ENCODE peak calls at places on chromosomes 11 and 22, in eight cellular contexts. H, Q, P, V, F, G, Z and D are unnamed samples.

GRCh38 chr11:15667127-15667725 is 552.5 kb downstream of the INSC start:
- DNase-seq in H (no peak), Q (no peak), P (no peak), V (no peak), F (no peak), G (no peak), Z (no peak), D (no peak)

GRCh38 chr11:84673753-84674152 is 953.4 kb downstream of the DLG2 start:
- DNase-seq in H (no peak), Q (peak; percentile 1), P (no peak), V (no peak), F (no peak), G (no peak), Z (no peak), D (peak; percentile 3)

GRCh38 chr11:46611526-46612304 is 5.3 kb downstream of the HARBI1 start:
- DNase-seq in H (no peak), Q (no peak), P (no peak), V (no peak), F (no peak), G (no peak), Z (no peak), D (no peak)

GRCh38 chr22:32411388-32411787 is 659 bp downstream of the RTCB start:
- DNase-seq in H (no peak), Q (peak; percentile 15), P (no peak), V (no peak), F (no peak), G (no peak), Z (no peak), D (peak; percentile 14)

GRCh38 chr11:111176603-111177002 is 68.9 kb upstream of the POU2AF2 start:
- DNase-seq in H (no peak), Q (no peak), P (no peak), V (no peak), F (no peak), G (no peak), Z (no peak), D (no peak)

GRCh38 chr11:119806064-119806915 is 77.3 kb upstream of the NECTIN1 start:
- DNase-seq in H (peak; percentile 69), Q (no peak), P (peak; percentile 57), V (no peak), F (no peak), G (no peak), Z (no peak), D (no peak)

GRCh38 chr11:12249590-12250260 is 127.6 kb upstream of the PARVA start:
- DNase-seq in H (no peak), Q (no peak), P (no peak), V (no peak), F (no peak), G (no peak), Z (no peak), D (no peak)

GRCh38 chr11:55707029-55707428 is 45.0 kb downstream of the OR4C6 start:
- DNase-seq in H (no peak), Q (peak; percentile 12), P (no peak), V (no peak), F (no peak), G (no peak), Z (no peak), D (peak; percentile 22)

GRCh38 chr11:215581-216037 is 8.1 kb downstream of the RIC8A start:
- DNase-seq in H (no peak), Q (no peak), P (no peak), V (no peak), F (no peak), G (no peak), Z (no peak), D (no peak)

GRCh38 chr22:43398246-43398645 is 13.6 kb upstream of the MPPED1 start:
- DNase-seq in H (peak; percentile 16), Q (no peak), P (no peak), V (no peak), F (no peak), G (no peak), Z (no peak), D (no peak)

GRCh38 chr11:103877221-103877620 is 159.2 kb upstream of the DDI1 start:
- DNase-seq in H (no peak), Q (peak; percentile 51), P (no peak), V (no peak), F (no peak), G (no peak), Z (no peak), D (no peak)

GRCh38 chr11:103871923-103872551 is 164.4 kb upstream of the DDI1 start:
- DNase-seq in H (no peak), Q (no peak), P (no peak), V (no peak), F (no peak), G (no peak), Z (no peak), D (no peak)

GRCh38 chr11:103875855-103876510 is 160.5 kb upstream of the DDI1 start:
- DNase-seq in H (no peak), Q (no peak), P (no peak), V (no peak), F (no peak), G (no peak), Z (no peak), D (no peak)

GRCh38 chr11:103870821-103871309 is 165.6 kb upstream of the DDI1 start:
- DNase-seq in H (peak; percentile 54), Q (no peak), P (peak; percentile 22), V (peak; percentile 93), F (no peak), G (no peak), Z (no peak), D (no peak)

GRCh38 chr11:103872748-103873147 is 163.7 kb upstream of the DDI1 start:
- DNase-seq in H (no peak), Q (no peak), P (no peak), V (no peak), F (no peak), G (no peak), Z (no peak), D (no peak)
- TF ChIP-seq CTCF in H (no peak), Q (no peak), P (no peak), V (no peak), F (no peak), G (no peak), Z (no peak), D (no peak)

GRCh38 chr11:73372371-73372993 is 3.7 kb upstream of the RELT start:
- DNase-seq in H (peak; percentile 62), Q (peak; percentile 53), P (no peak), V (no peak), F (peak; percentile 72), G (no peak), Z (no peak), D (peak; percentile 21)
- TF ChIP-seq CTCF in H (no peak), Q (peak; percentile 54), P (peak; percentile 30), V (no peak), F (peak; percentile 22), G (no peak), Z (no peak), D (peak; percentile 48)

DNA sequence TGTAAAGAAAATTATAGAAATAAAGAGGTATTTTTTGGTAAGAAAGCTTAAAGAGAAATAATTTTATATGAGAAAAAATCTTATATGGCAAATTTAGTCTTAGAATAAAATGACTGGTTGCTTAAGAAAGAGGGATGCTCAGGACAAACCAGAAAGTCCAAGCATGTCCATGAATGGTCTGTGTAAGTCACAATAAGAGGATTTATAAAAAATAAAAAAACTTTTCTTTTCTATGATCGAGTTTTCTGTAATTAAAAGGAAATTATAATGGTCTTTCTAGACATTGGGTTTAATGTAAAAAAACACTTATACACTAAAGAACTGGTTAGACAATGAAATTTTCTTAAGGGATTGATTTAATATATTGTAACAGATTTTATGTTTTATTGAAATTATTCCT is 819.6 kb downstream of the TBC1D22A start:
- DNase-seq in H (no peak), Q (no peak), P (no peak), V (no peak), F (no peak), G (no peak), Z (no peak), D (no peak)
- TF ChIP-seq CTCF in H (no peak), Q (no peak), P (no peak), V (no peak), F (no peak), G (no peak), Z (no peak), D (no peak)

GRCh38 chr11:131737357-131737756 is 366.9 kb downstream of the NTM start:
- DNase-seq in H (no peak), Q (peak; percentile 23), P (no peak), V (no peak), F (no peak), G (no peak), Z (no peak), D (no peak)
- TF ChIP-seq CTCF in H (no peak), Q (peak; percentile 50), P (no peak), V (no peak), F (no peak), G (no peak), Z (no peak), D (peak; percentile 49)